ENCODE peak calls at places on chromosomes 13 and 19, in nine cellular contexts. N, Y, C, W, A, L, Z, E and X are unnamed samples.
A peak's percentile ranks its signal among the peaks of the same experiment; 100 is the strongest.

GRCh38 chr13:39259371-39259770 is 221.1 kb downstream of the NHLRC3 start:
- DNase-seq in N (no peak), Y (no peak), C (no peak), W (no peak), A (no peak), L (peak; percentile 35), Z (no peak), E (no peak), X (no peak)

GRCh38 chr13:113124211-113125025 is 1.8 kb downstream of the F10 start:
- DNase-seq in N (no peak), Y (peak; percentile 47), C (no peak), W (no peak), A (no peak), L (no peak), Z (no peak), E (no peak), X (no peak)

GRCh38 chr13:49060698-49061387 is 85.1 kb downstream of the FNDC3A start:
- DNase-seq in N (no peak), Y (no peak), C (no peak), W (no peak), A (no peak), L (no peak), Z (no peak), E (peak; percentile 7), X (no peak)

GRCh38 chr13:103006706-103007426 is 59.4 kb downstream of the SLC10A2 start:
- DNase-seq in N (no peak), Y (no peak), C (no peak), W (no peak), A (no peak), L (peak; percentile 32), Z (no peak), E (no peak), X (no peak)

GRCh38 chr13:54637377-54637776 is 1608.8 kb downstream of the OLFM4 start:
- DNase-seq in N (no peak), Y (no peak), C (no peak), W (no peak), A (no peak), L (no peak), Z (no peak), E (no peak), X (no peak)

GRCh38 chr13:30713133-30713532 is 22.2 kb upstream of the ALOX5AP start:
- DNase-seq in N (no peak), Y (no peak), C (no peak), W (no peak), A (no peak), L (no peak), Z (no peak), E (no peak), X (no peak)

GRCh38 chr19:47813304-47813994 is 8.3 kb upstream of the CRX start:
- DNase-seq in N (peak; percentile 70), Y (peak; percentile 71), C (peak; percentile 62), W (peak; percentile 43), A (peak; percentile 73), L (peak; percentile 82), Z (peak; percentile 57), E (peak; percentile 69), X (peak; percentile 40)

GRCh38 chr19:34998777-34999497 is 1.2 kb upstream of the GRAMD1A start:
- DNase-seq in N (peak; percentile 91), Y (no peak), C (no peak), W (no peak), A (no peak), L (no peak), Z (no peak), E (no peak), X (no peak)

GRCh38 chr13:78323848-78324247 is 279.5 kb downstream of the POU4F1 start:
- DNase-seq in N (no peak), Y (no peak), C (no peak), W (no peak), A (no peak), L (no peak), Z (no peak), E (no peak), X (no peak)

GRCh38 chr19:10797078-10797477 is 38.9 kb downstream of the TMED1 start:
- DNase-seq in N (no peak), Y (no peak), C (peak; percentile 67), W (peak; percentile 27), A (no peak), L (no peak), Z (no peak), E (no peak), X (no peak)

GRCh38 chr13:49635599-49636433 is 7.5 kb downstream of the ARL11 start:
- DNase-seq in N (no peak), Y (no peak), C (peak; percentile 48), W (peak; percentile 2), A (no peak), L (peak; percentile 28), Z (no peak), E (no peak), X (no peak)

GRCh38 chr13:72864142-72865035 is 82.5 kb downstream of the PIBF1 start:
- DNase-seq in N (no peak), Y (no peak), C (no peak), W (no peak), A (no peak), L (peak; percentile 32), Z (no peak), E (no peak), X (no peak)

GRCh38 chr13:104310861-104311260 is 1244.6 kb upstream of the SLC10A2 start:
- DNase-seq in N (no peak), Y (no peak), C (no peak), W (no peak), A (no peak), L (no peak), Z (no peak), E (no peak), X (no peak)

GRCh38 chr13:80348750-80349149 is 7.8 kb upstream of the SPRY2 start:
- DNase-seq in N (no peak), Y (no peak), C (no peak), W (no peak), A (no peak), L (no peak), Z (no peak), E (no peak), X (no peak)

GRCh38 chr13:67048793-67049150 is 181.4 kb downstream of the PCDH9 start:
- DNase-seq in N (no peak), Y (no peak), C (no peak), W (no peak), A (no peak), L (no peak), Z (peak; percentile 9), E (no peak), X (no peak)

GRCh38 chr13:98189841-98190505 is 12.9 kb upstream of the RNF113B start:
- DNase-seq in N (no peak), Y (peak; percentile 81), C (no peak), W (no peak), A (no peak), L (no peak), Z (no peak), E (no peak), X (no peak)

GRCh38 chr19:47839913-47840312 is 18.2 kb downstream of the CRX start:
- DNase-seq in N (no peak), Y (no peak), C (no peak), W (no peak), A (no peak), L (no peak), Z (no peak), E (no peak), X (no peak)